ENCODE peak calls at places on chromosome 3, in six cellular contexts. P is heart left ventricle; W is central memory CD4-positive, alpha-beta T cell; I is stimulated activated CD8-positive, alpha-beta memory T cell treated with anti-CD3 and anti-CD28 coated beads, Interleukin-7, amount 100 ng/mL, for 1 hour; J is H9; Z is naive thymus-derived CD4-positive, alpha-beta T cell. H is an unnamed sample.

GRCh38 chr3:61841111-61841845 is 279.9 kb downstream of the PTPRG start:
- DNase-seq in P (no peak), W (no peak), I (no peak), J (no peak), Z (no peak), H (no peak)

GRCh38 chr3:124851136-124851535 is 36.0 kb downstream of the ITGB5 start:
- DNase-seq in P (no peak), W (no peak), I (no peak), J (no peak), Z (no peak), H (no peak)

GRCh38 chr3:98741121-98741716 is 21.9 kb upstream of the ST3GAL6 start:
- DNase-seq in P (no peak), W (no peak), I (no peak), J (no peak), Z (no peak), H (no peak)

GRCh38 chr3:14274999-14275961 is 96.7 kb downstream of the LSM3 start:
- DNase-seq in P (no peak), W (no peak), I (no peak), J (peak; percentile 68), Z (no peak), H (no peak)

GRCh38 chr3:160130950-160131349 is 94.3 kb upstream of the C3orf80 start:
- DNase-seq in P (no peak), W (no peak), I (no peak), J (no peak), Z (no peak), H (no peak)

GRCh38 chr3:100087203-100087602 is 27.1 kb downstream of the FILIP1L start:
- DNase-seq in P (no peak), W (no peak), I (no peak), J (no peak), Z (no peak), H (no peak)

GRCh38 chr3:66083961-66084270 is 45.2 kb upstream of the MAGI1 start:
- DNase-seq in P (no peak), W (no peak), I (no peak), J (no peak), Z (no peak), H (no peak)

GRCh38 chr3:160822931-160823330 is 66.9 kb downstream of the PPM1L start:
- DNase-seq in P (no peak), W (no peak), I (no peak), J (no peak), Z (no peak), H (no peak)

GRCh38 chr3:189995129-189995528 is 125.6 kb downstream of the P3H2 start:
- DNase-seq in P (no peak), W (no peak), I (no peak), J (peak; percentile 35), Z (no peak), H (no peak)

GRCh38 chr3:24678021-24678420 is 183.4 kb upstream of the THRB start:
- DNase-seq in P (no peak), W (no peak), I (no peak), J (no peak), Z (no peak), H (no peak)

GRCh38 chr3:191774485-191774884 is 313.5 kb downstream of the PYDC2 start:
- DNase-seq in P (no peak), W (no peak), I (no peak), J (no peak), Z (no peak), H (no peak)

GRCh38 chr3:8712045-8712870 is 21.3 kb upstream of the CAV3 start:
- DNase-seq in P (no peak), W (no peak), I (no peak), J (no peak), Z (no peak), H (no peak)

GRCh38 chr3:171565671-171566070 is 105.5 kb upstream of the TNIK start:
- DNase-seq in P (no peak), W (no peak), I (no peak), J (no peak), Z (no peak), H (no peak)

GRCh38 chr3:111484666-111485065 is 57.3 kb upstream of the CD96 start:
- DNase-seq in P (no peak), W (no peak), I (no peak), J (no peak), Z (no peak), H (no peak)